ENCODE peak calls at places on chromosomes 7 and 10, in ten cellular contexts. Y is endodermal cell; W is Ammon's horn; X is A172; G is PC-3; Z is uterus; J is substantia nigra; C is T-helper 2 cell treated with Interferon-gamma antibody and Interleukin-4, amounts not matched to agents 5 μg/mL and 100 μg/mL, for 36 hours; T is neural crest cell; N is ecto neural progenitor cell. K is an unnamed sample.

GRCh38 chr7:16646427-16647081 is 573 bp downstream of the BZW2 start:
- DNase-seq in C (no peak), W (peak), N (no peak), X (peak), G (peak), Z (no peak), Y (no peak), T (no peak), J (no peak), K (no peak)

GRCh38 chr10:115827180-115827579 is 445.8 kb downstream of the GFRA1 start:
- DNase-seq in T (no peak), N (no peak), Z (no peak), X (no peak), C (no peak), J (no peak), G (no peak), W (no peak), Y (no peak), K (no peak)

GRCh38 chr10:106565546-106565945 is 599.0 kb downstream of the SORCS1 start:
- DNase-seq in W (no peak), T (no peak), G (peak), Y (no peak), C (no peak), X (no peak), Z (no peak), N (no peak), J (no peak), K (no peak)

GRCh38 chr7:76372984-76373833 is 14.4 kb upstream of the YWHAG start:
- DNase-seq in Z (peak), X (peak), G (peak), T (no peak), J (no peak), W (no peak), C (no peak), Y (no peak), N (no peak), K (no peak)

GRCh38 chr10:72693599-72693915 is 1.6 kb downstream of the MCU start:
- DNase-seq in N (no peak), T (no peak), Z (no peak), J (no peak), G (no peak), Y (no peak), X (no peak), C (no peak), W (no peak), K (no peak)

GRCh38 chr7:67765481-67765880 is 768.8 kb downstream of the TYW1 start:
- DNase-seq in G (no peak), X (no peak), Z (no peak), Y (no peak), W (no peak), N (no peak), J (no peak), T (no peak), C (no peak), K (no peak)

GRCh38 chr7:151570366-151570915 is 50.7 kb upstream of the RHEB start:
- DNase-seq in C (no peak), N (no peak), Z (no peak), X (no peak), J (no peak), Y (no peak), W (no peak), G (peak), T (no peak), K (no peak)

GRCh38 chr10:121080324-121080807 is 229.2 kb downstream of the WDR11 start:
- DNase-seq in G (no peak), N (no peak), Y (peak), W (no peak), X (no peak), C (no peak), T (no peak), Z (peak), J (no peak), K (peak)

GRCh38 chr10:129888784-129889616 is 75.1 kb downstream of the EBF3 start:
- DNase-seq in G (peak), Z (no peak), Y (peak), C (no peak), T (peak), W (no peak), X (no peak), N (peak), J (no peak), K (peak)

GRCh38 chr7:121960678-121961461 is 87.9 kb downstream of the PTPRZ1 start:
- DNase-seq in Z (no peak), J (no peak), W (peak), C (no peak), Y (peak), T (no peak), X (peak), G (peak), N (no peak), K (no peak)

K was measured in right atrium auricular region.